ENCODE peak calls at places on chromosomes 5 and 9, in seven cellular contexts. S is left lung, G is WTC11, B is ovary, P is fibroblast of mammary gland, V is WERI-Rb-1, X is dorsolateral prefrontal cortex. T is an unnamed sample.

GRCh38 chr5:131396015-131396414 is 132.2 kb downstream of the CDC42SE2 start:
- DNase-seq in S (no peak), G (no peak), B (no peak), P (no peak), V (no peak), X (no peak), T (no peak)

GRCh38 chr5:101686541-101686940 is 609.5 kb downstream of the SLCO4C1 start:
- DNase-seq in S (no peak), G (no peak), B (no peak), P (no peak), V (no peak), X (no peak), T (no peak)

GRCh38 chr5:78116167-78116566 is 178.3 kb downstream of the AP3B1 start:
- DNase-seq in S (no peak), G (no peak), B (no peak), P (no peak), V (no peak), X (no peak), T (no peak)

GRCh38 chr9:18352716-18353115 is 121.2 kb upstream of the ADAMTSL1 start:
- DNase-seq in S (no peak), G (no peak), B (no peak), P (no peak), V (no peak), X (no peak), T (no peak)

GRCh38 chr5:52920929-52921328 is 68.2 kb upstream of the ITGA2 start:
- DNase-seq in S (no peak), G (no peak), B (no peak), P (peak), V (no peak), X (no peak), T (peak)

GRCh38 chr9:91949946-91950664 is at the start of gene ROR2:
- DNase-seq in S (peak), G (peak), B (peak), P (peak), V (peak), X (peak), T (no peak)

GRCh38 chr5:171272996-171273970 is 35.8 kb upstream of the TLX3 start:
- DNase-seq in S (no peak), G (peak), B (no peak), P (peak), V (peak), X (no peak), T (peak)

GRCh38 chr9:129111143-129111761 is at the start of gene PTPA:
- DNase-seq in S (peak), G (peak), B (peak), P (peak), V (peak), X (peak), T (peak)

GRCh38 chr5:32586251-32586642 is 890 bp downstream of the SUB1 start:
- DNase-seq in S (no peak), G (no peak), B (no peak), P (no peak), V (no peak), X (no peak), T (no peak)

GRCh38 chr9:98780059-98780749 is 16.2 kb downstream of the ANKS6 start:
- DNase-seq in S (no peak), G (no peak), B (no peak), P (no peak), V (no peak), X (no peak), T (no peak)

GRCh38 chr5:39501403-39501802 is 76.6 kb upstream of the DAB2 start:
- DNase-seq in S (no peak), G (no peak), B (peak), P (peak), V (no peak), X (no peak), T (peak)

GRCh38 chr9:33913541-33913940 is 96.6 kb downstream of the UBE2R2 start:
- DNase-seq in S (no peak), G (no peak), B (no peak), P (no peak), V (no peak), X (no peak), T (no peak)

GRCh38 chr9:76302947-76303550 is 91.2 kb downstream of the RFK start:
- DNase-seq in S (no peak), G (no peak), B (peak), P (peak), V (no peak), X (no peak), T (peak)

GRCh38 chr9:69412741-69413150 is 87.7 kb downstream of the ENTREP1 start:
- DNase-seq in S (peak), G (peak), B (peak), P (peak), V (peak), X (peak), T (peak)

GRCh38 chr5:53479656-53480473 is 564 bp upstream of the FST start:
- DNase-seq in S (peak), G (peak), B (peak), P (peak), V (peak), X (peak), T (peak)

GRCh38 chr5:149030392-149030791 is 32.5 kb downstream of the SH3TC2 start:
- DNase-seq in S (no peak), G (no peak), B (no peak), P (no peak), V (no peak), X (no peak), T (peak)

GRCh38 chr9:121201045-121201737 is 478 bp downstream of the RAB14 start:
- DNase-seq in S (peak), G (peak), B (no peak), P (no peak), V (peak), X (peak), T (no peak)

GRCh38 chr5:173178369-173178910 is 34.1 kb downstream of the BNIP1 start:
- DNase-seq in S (no peak), G (no peak), B (no peak), P (no peak), V (no peak), X (no peak), T (no peak)

DNA sequence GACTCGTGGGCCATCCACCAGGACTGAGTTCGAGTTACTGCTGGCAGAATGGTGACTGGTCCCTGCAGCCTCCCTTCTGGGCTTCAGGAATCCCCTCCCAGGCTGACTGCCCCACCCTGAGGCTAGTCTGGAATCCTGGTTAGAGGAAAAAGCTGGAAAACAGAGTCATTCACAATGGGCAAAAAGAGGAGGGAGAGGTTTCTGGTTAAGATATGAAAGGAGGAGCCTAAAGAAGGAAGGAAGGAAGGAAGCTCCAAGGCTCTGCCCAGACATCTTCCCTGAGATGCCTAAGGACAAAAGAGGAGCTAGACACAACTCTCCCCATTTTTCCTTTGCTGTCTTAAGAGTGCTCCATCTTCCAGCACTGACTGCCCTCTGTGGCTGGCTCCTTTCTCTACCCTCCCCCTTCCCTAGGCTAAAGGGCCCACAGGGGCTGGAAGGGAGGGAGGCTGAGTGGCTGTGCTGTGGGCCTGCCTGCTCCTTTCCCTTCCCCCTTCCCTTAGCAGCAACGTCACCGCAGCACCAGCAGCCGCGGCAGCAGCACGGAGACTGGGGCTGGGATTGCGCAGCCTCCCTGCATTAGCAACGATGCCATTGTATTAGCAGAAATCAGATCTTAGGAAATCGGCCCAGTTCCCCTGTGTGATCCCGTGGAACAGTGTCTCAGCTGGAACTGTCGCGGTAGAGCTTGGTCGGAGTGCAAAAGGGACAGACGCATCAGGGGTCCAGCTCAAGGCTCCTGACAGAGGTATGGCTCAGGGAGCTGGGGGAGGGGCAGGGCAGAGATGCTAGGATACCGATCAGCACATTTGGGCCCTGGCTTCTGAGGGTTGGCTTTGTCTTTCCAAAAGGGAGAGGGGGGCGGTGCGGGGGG is 48.7 kb downstream of the RUSC2 start:
- DNase-seq in S (peak), G (peak), B (peak), P (peak), V (no peak), X (peak), T (peak)
- TF ChIP-seq CTCF in S (no peak), G (no peak), B (no peak), P (no peak), V (no peak), X (no peak), T (no peak)

DNA sequence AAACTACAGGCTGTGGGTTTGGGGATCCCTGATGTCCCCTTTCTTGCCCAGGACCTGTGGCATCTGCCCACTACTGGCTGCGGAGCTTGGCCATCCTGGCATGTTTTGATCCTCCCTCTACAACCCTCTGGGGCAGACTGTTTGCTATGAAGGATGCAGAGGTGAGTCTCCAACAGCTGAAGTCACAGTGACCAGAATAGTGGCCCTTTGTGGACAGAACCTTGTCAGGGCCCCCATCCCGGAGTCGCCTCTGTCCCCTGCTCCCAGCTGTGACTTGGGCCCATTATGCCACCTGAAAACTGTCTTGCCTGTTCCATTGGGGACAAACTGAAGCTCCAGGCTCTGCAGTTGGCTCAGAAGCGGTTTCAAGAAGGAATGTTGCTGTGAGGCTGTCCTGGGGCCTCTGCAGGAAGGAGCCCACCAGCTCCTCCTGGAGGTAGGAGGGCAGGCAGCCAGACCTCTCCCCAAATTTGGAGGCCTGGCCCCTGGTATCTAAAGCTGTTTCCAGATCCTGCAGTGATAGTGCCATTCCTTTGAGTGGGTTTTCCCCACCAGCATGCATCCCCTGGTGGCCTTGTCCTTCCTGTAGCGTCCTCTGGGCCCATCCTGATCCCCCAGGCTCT is 93.3 kb downstream of the BARX1 start:
- DNase-seq in S (no peak), G (no peak), B (no peak), P (no peak), V (peak), X (no peak), T (no peak)
- TF ChIP-seq CTCF in S (no peak), G (no peak), B (no peak), P (no peak), V (peak), X (no peak), T (no peak)

GRCh38 chr9:136926154-136926704 is 18.3 kb downstream of the FBXW5 start:
- DNase-seq in S (no peak), G (no peak), B (no peak), P (no peak), V (no peak), X (no peak), T (no peak)

GRCh38 chr9:136926749-136927148 is 17.8 kb downstream of the FBXW5 start:
- DNase-seq in S (no peak), G (no peak), B (no peak), P (no peak), V (no peak), X (no peak), T (no peak)

GRCh38 chr9:136927343-136928261 is 16.9 kb downstream of the FBXW5 start:
- DNase-seq in S (no peak), G (no peak), B (no peak), P (peak), V (no peak), X (no peak), T (no peak)

GRCh38 chr9:136930014-136930413 is 14.5 kb downstream of the FBXW5 start:
- DNase-seq in S (no peak), G (no peak), B (no peak), P (no peak), V (no peak), X (no peak), T (no peak)

DNA sequence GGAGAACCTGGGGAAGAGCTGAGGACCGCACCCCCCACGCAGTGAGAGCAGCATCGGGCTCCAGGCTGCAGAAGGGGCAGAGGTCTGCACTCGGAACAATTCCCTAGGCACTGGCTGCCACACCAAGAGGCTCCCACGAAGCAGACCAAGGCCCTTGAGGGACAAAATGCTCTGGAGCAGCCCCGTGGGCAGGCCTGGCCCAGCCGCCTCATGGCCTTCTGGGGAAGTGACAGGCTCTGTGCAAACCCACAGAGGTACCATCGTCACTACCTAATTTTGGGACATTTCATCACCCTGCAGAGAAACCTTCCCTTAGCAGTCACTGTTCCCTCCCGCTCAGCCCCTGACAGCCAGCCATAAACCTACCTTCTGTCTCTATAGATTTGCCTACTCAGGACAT is 15.9 kb downstream of the FBXW5 start:
- DNase-seq in S (no peak), G (no peak), B (no peak), P (no peak), V (no peak), X (no peak), T (no peak)
- TF ChIP-seq CTCF in S (no peak), G (no peak), B (no peak), P (no peak), V (no peak), X (no peak), T (no peak)

GRCh38 chr5:150121448-150122157 is 34.0 kb downstream of the PDGFRB start:
- DNase-seq in S (peak), G (no peak), B (peak), P (no peak), V (no peak), X (peak), T (no peak)

GRCh38 chr5:150124111-150124557 is 31.5 kb downstream of the PDGFRB start:
- DNase-seq in S (no peak), G (no peak), B (peak), P (no peak), V (no peak), X (no peak), T (no peak)

GRCh38 chr5:150122536-150123481 is 32.8 kb downstream of the PDGFRB start:
- DNase-seq in S (peak), G (no peak), B (peak), P (no peak), V (no peak), X (no peak), T (no peak)

GRCh38 chr5:150120617-150121447 is 34.5 kb upstream of the CSF1R start:
- DNase-seq in S (peak), G (no peak), B (peak), P (no peak), V (no peak), X (peak), T (no peak)

GRCh38 chr5:150122158-150122510 is 33.5 kb downstream of the PDGFRB start:
- DNase-seq in S (peak), G (peak), B (peak), P (no peak), V (no peak), X (peak), T (no peak)
- TF ChIP-seq CTCF in S (no peak), G (no peak), B (no peak), P (peak), V (peak), X (no peak), T (peak)

GRCh38 chr9:89354471-89354870 is 36.2 kb downstream of the SECISBP2 start:
- DNase-seq in S (no peak), G (no peak), B (no peak), P (no peak), V (no peak), X (no peak), T (no peak)

GRCh38 chr9:89352874-89353649 is 34.8 kb downstream of the SECISBP2 start:
- DNase-seq in S (no peak), G (no peak), B (no peak), P (no peak), V (no peak), X (no peak), T (no peak)

GRCh38 chr9:89351584-89351983 is 33.3 kb downstream of the SECISBP2 start:
- DNase-seq in S (no peak), G (no peak), B (no peak), P (no peak), V (no peak), X (no peak), T (no peak)

GRCh38 chr9:89352451-89352850 is 34.2 kb downstream of the SECISBP2 start:
- DNase-seq in S (no peak), G (no peak), B (no peak), P (no peak), V (no peak), X (no peak), T (no peak)

GRCh38 chr9:89353989-89354388 is 35.7 kb downstream of the SECISBP2 start:
- DNase-seq in S (no peak), G (no peak), B (no peak), P (no peak), V (no peak), X (no peak), T (no peak)
- TF ChIP-seq CTCF in S (no peak), G (no peak), B (no peak), P (peak), V (no peak), X (no peak), T (peak)

GRCh38 chr9:71004196-71004595 is 117.2 kb downstream of the TRPM3 start:
- DNase-seq in S (no peak), G (no peak), B (no peak), P (no peak), V (no peak), X (no peak), T (no peak)

GRCh38 chr9:71005456-71005855 is 116.0 kb downstream of the TRPM3 start:
- DNase-seq in S (no peak), G (no peak), B (no peak), P (no peak), V (no peak), X (no peak), T (no peak)

GRCh38 chr9:70998962-70999361 is 122.5 kb downstream of the TRPM3 start:
- DNase-seq in S (no peak), G (no peak), B (no peak), P (peak), V (no peak), X (no peak), T (peak)

GRCh38 chr9:71003346-71003745 is 118.1 kb downstream of the TRPM3 start:
- DNase-seq in S (no peak), G (no peak), B (no peak), P (no peak), V (no peak), X (no peak), T (no peak)

GRCh38 chr9:71001780-71002386 is 119.5 kb downstream of the TRPM3 start:
- DNase-seq in S (no peak), G (peak), B (no peak), P (peak), V (peak), X (no peak), T (peak)
- TF ChIP-seq CTCF in S (peak), G (peak), B (no peak), P (peak), V (peak), X (peak), T (peak)

DNA sequence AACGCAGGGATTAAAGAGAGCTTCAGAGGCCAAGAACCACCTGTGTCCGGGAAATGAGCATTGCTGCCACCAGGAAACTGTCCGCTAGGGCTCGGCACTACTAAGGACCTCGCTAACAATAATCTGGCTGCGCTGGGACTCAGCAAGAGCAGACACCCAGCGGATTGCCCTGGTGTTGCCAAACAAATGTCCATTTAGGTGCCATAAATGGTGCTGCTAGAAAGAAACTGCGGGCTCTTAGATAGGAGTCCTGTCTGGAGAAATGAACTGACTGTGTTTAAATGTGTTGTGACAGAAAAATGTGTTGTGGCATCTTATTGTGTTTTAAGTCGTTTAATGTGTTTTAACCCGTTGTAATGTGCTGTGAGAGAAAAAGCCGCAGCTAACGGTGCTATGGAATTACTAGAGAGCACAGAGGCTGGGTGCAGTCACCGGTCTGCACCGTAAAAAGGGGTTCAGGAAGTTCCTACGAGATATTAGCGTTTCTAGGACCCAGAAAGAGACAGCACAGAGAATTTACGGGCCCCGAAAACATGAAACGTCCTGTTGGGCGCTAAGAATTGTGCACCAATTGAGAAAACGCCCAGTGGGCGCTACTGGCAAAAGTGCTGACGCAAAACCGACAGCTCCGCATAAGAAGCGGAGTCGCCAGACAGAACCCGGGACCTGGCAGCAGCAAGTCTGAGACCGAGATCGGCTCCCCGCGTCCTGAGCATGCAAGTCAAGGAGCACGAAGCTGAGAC is 90.6 kb downstream of the ANXA2R start:
- DNase-seq in S (peak), G (no peak), B (peak), P (peak), V (peak), X (no peak), T (peak)
- TF ChIP-seq CTCF in S (no peak), G (no peak), B (peak), P (peak), V (no peak), X (no peak), T (peak)

GRCh38 chr5:159095218-159095617 is 4.5 kb downstream of the EBF1 start:
- DNase-seq in S (no peak), G (peak), B (no peak), P (peak), V (no peak), X (no peak), T (no peak)
- TF ChIP-seq CTCF in S (no peak), G (no peak), B (no peak), P (no peak), V (no peak), X (no peak), T (no peak)

DNA sequence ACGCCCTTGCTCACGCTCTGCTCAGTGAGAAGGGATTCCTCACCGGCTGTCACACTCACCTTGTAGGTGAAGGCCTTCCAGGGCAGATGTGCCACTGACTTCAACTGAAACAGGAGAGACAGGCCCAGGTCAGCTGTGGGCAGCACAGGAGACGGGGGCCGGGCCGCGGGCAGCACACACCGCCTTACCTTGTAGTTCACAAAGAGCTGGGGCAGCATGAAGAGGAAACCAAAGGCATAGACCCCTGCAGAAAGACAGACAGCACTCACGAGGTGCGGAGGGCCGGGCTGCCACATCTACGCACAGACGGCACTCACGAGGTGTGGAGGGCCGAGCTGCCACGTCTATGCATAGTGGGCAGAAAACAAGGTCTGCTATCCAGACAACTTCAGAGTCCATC is 23.3 kb downstream of the CLPTM1L start:
- DNase-seq in S (no peak), G (no peak), B (no peak), P (no peak), V (peak), X (peak), T (no peak)
- TF ChIP-seq CTCF in S (no peak), G (no peak), B (no peak), P (no peak), V (no peak), X (no peak), T (no peak)